ENCODE peak calls at places on chromosomes 11 and 22, in six cellular contexts. One of them, this sample, is unnamed.
A peak's percentile ranks its signal among the peaks of the same experiment; 100 is the strongest.

GRCh38 chr11:75867778-75868374 is 52.9 kb downstream of the UVRAG start:
- DNase-seq in dorsolateral prefrontal cortex: no peak
- DNase-seq in progenitor cell of endocrine pancreas: no peak
- DNase-seq in body of pancreas: peak; percentile 54
- DNase-seq in tibial artery: no peak
- DNase-seq in GM20000: peak; percentile 35
- DNase-seq in this sample: no peak

GRCh38 chr22:21865041-21865440 is 2.4 kb downstream of the MAPK1 start:
- DNase-seq in progenitor cell of endocrine pancreas: no peak
- DNase-seq in dorsolateral prefrontal cortex: no peak
- DNase-seq in body of pancreas: peak; percentile 42
- DNase-seq in tibial artery: peak; percentile 75
- DNase-seq in GM20000: no peak
- DNase-seq in this sample: no peak

GRCh38 chr11:70398834-70399680 is 728 bp downstream of the CTTN start:
- DNase-seq in tibial artery: peak; percentile 38
- DNase-seq in dorsolateral prefrontal cortex: no peak
- DNase-seq in progenitor cell of endocrine pancreas: no peak
- DNase-seq in body of pancreas: peak; percentile 28
- DNase-seq in GM20000: peak; percentile 75
- DNase-seq in this sample: peak; percentile 50

GRCh38 chr11:32555885-32556284 is 27.7 kb upstream of the EIF3M start:
- DNase-seq in progenitor cell of endocrine pancreas: no peak
- DNase-seq in body of pancreas: no peak
- DNase-seq in GM20000: no peak
- DNase-seq in dorsolateral prefrontal cortex: no peak
- DNase-seq in tibial artery: no peak
- DNase-seq in this sample: no peak

GRCh38 chr22:35961480-35961902 is 67.1 kb downstream of the RBFOX2 start:
- DNase-seq in tibial artery: peak; percentile 46
- DNase-seq in body of pancreas: no peak
- DNase-seq in GM20000: no peak
- DNase-seq in dorsolateral prefrontal cortex: peak; percentile 56
- DNase-seq in progenitor cell of endocrine pancreas: no peak
- DNase-seq in this sample: no peak

GRCh38 chr11:121129362-121130340 is 28.6 kb downstream of the TECTA start:
- DNase-seq in GM20000: no peak
- DNase-seq in body of pancreas: no peak
- DNase-seq in dorsolateral prefrontal cortex: no peak
- DNase-seq in tibial artery: no peak
- DNase-seq in progenitor cell of endocrine pancreas: no peak
- DNase-seq in this sample: no peak

GRCh38 chr11:9859491-9860305 is 195.8 kb downstream of the SWAP70 start:
- DNase-seq in body of pancreas: no peak
- DNase-seq in GM20000: no peak
- DNase-seq in progenitor cell of endocrine pancreas: no peak
- DNase-seq in tibial artery: no peak
- DNase-seq in dorsolateral prefrontal cortex: no peak
- DNase-seq in this sample: no peak

GRCh38 chr11:117222991-117223740 is 8.7 kb downstream of the PCSK7 start:
- DNase-seq in dorsolateral prefrontal cortex: no peak
- DNase-seq in progenitor cell of endocrine pancreas: no peak
- DNase-seq in body of pancreas: no peak
- DNase-seq in GM20000: no peak
- DNase-seq in tibial artery: no peak
- DNase-seq in this sample: no peak

GRCh38 chr11:76770642-76771445 is 12.3 kb upstream of the TSKU start:
- DNase-seq in progenitor cell of endocrine pancreas: no peak
- DNase-seq in dorsolateral prefrontal cortex: no peak
- DNase-seq in GM20000: no peak
- DNase-seq in body of pancreas: peak; percentile 55
- DNase-seq in tibial artery: peak; percentile 88
- DNase-seq in this sample: no peak

GRCh38 chr11:63770763-63771162 is 2.2 kb upstream of the ZFTA start:
- DNase-seq in progenitor cell of endocrine pancreas: no peak
- DNase-seq in GM20000: no peak
- DNase-seq in dorsolateral prefrontal cortex: no peak
- DNase-seq in tibial artery: no peak
- DNase-seq in body of pancreas: no peak
- DNase-seq in this sample: no peak

GRCh38 chr11:104772806-104773241 is 125.4 kb downstream of the CASP12 start:
- DNase-seq in tibial artery: no peak
- DNase-seq in progenitor cell of endocrine pancreas: no peak
- DNase-seq in dorsolateral prefrontal cortex: no peak
- DNase-seq in body of pancreas: no peak
- DNase-seq in GM20000: no peak
- DNase-seq in this sample: no peak

GRCh38 chr11:48169706-48170105 is 46.9 kb upstream of the OR4B1 start:
- DNase-seq in progenitor cell of endocrine pancreas: no peak
- DNase-seq in tibial artery: no peak
- DNase-seq in dorsolateral prefrontal cortex: no peak
- DNase-seq in GM20000: no peak
- DNase-seq in body of pancreas: no peak
- DNase-seq in this sample: no peak

GRCh38 chr11:10488121-10488580 is 33.1 kb downstream of the AMPD3 start:
- DNase-seq in body of pancreas: no peak
- DNase-seq in progenitor cell of endocrine pancreas: no peak
- DNase-seq in GM20000: peak; percentile 41
- DNase-seq in dorsolateral prefrontal cortex: no peak
- DNase-seq in tibial artery: no peak
- DNase-seq in this sample: peak; percentile 21

GRCh38 chr11:92277871-92278270 is 53.3 kb downstream of the FAT3 start:
- DNase-seq in body of pancreas: no peak
- DNase-seq in dorsolateral prefrontal cortex: no peak
- DNase-seq in tibial artery: no peak
- DNase-seq in GM20000: no peak
- DNase-seq in progenitor cell of endocrine pancreas: no peak
- DNase-seq in this sample: no peak

GRCh38 chr22:22103078-22103593 is 120.5 kb upstream of the TOP3B start:
- DNase-seq in dorsolateral prefrontal cortex: no peak
- DNase-seq in progenitor cell of endocrine pancreas: no peak
- DNase-seq in GM20000: no peak
- DNase-seq in body of pancreas: no peak
- DNase-seq in tibial artery: no peak
- DNase-seq in this sample: no peak

GRCh38 chr11:118216621-118217526 is 7.9 kb downstream of the JAML start:
- DNase-seq in progenitor cell of endocrine pancreas: no peak
- DNase-seq in tibial artery: no peak
- DNase-seq in GM20000: peak; percentile 31
- DNase-seq in dorsolateral prefrontal cortex: no peak
- DNase-seq in body of pancreas: no peak
- DNase-seq in this sample: no peak

GRCh38 chr22:44147036-44147645 is 33.6 kb upstream of the PARVG start:
- DNase-seq in body of pancreas: no peak
- DNase-seq in progenitor cell of endocrine pancreas: no peak
- DNase-seq in GM20000: no peak
- DNase-seq in tibial artery: no peak
- DNase-seq in dorsolateral prefrontal cortex: no peak
- DNase-seq in this sample: no peak

GRCh38 chr11:61333638-61334433 is 808 bp downstream of the TKFC start:
- DNase-seq in progenitor cell of endocrine pancreas: no peak
- DNase-seq in GM20000: no peak
- DNase-seq in body of pancreas: no peak
- DNase-seq in tibial artery: no peak
- DNase-seq in dorsolateral prefrontal cortex: no peak
- DNase-seq in this sample: no peak

GRCh38 chr11:128472128-128473110 is 114.9 kb downstream of the ETS1 start:
- DNase-seq in GM20000: peak; percentile 56
- DNase-seq in dorsolateral prefrontal cortex: no peak
- DNase-seq in tibial artery: no peak
- DNase-seq in body of pancreas: no peak
- DNase-seq in progenitor cell of endocrine pancreas: no peak
- DNase-seq in this sample: no peak

GRCh38 chr22:42814215-42814614 is 42.9 kb downstream of the ARFGAP3 start:
- DNase-seq in body of pancreas: no peak
- DNase-seq in GM20000: no peak
- DNase-seq in progenitor cell of endocrine pancreas: no peak
- DNase-seq in dorsolateral prefrontal cortex: no peak
- DNase-seq in tibial artery: no peak
- DNase-seq in this sample: no peak

GRCh38 chr22:19905619-19906276 is 35.8 kb upstream of the COMT start:
- DNase-seq in GM20000: no peak
- DNase-seq in tibial artery: no peak
- DNase-seq in progenitor cell of endocrine pancreas: no peak
- DNase-seq in dorsolateral prefrontal cortex: no peak
- DNase-seq in body of pancreas: no peak
- DNase-seq in this sample: no peak

GRCh38 chr22:29394931-29395581 is 6.7 kb upstream of the AP1B1 start:
- DNase-seq in dorsolateral prefrontal cortex: peak; percentile 78
- DNase-seq in body of pancreas: peak; percentile 83
- DNase-seq in progenitor cell of endocrine pancreas: peak; percentile 44
- DNase-seq in tibial artery: peak; percentile 71
- DNase-seq in GM20000: peak; percentile 73
- DNase-seq in this sample: peak; percentile 39

GRCh38 chr11:12088531-12088930 is 21.9 kb upstream of the MICAL2 start:
- DNase-seq in tibial artery: no peak
- DNase-seq in GM20000: no peak
- DNase-seq in progenitor cell of endocrine pancreas: no peak
- DNase-seq in dorsolateral prefrontal cortex: no peak
- DNase-seq in body of pancreas: no peak
- DNase-seq in this sample: no peak

GRCh38 chr11:12089041-12089440 is 21.3 kb upstream of the MICAL2 start:
- DNase-seq in dorsolateral prefrontal cortex: no peak
- DNase-seq in tibial artery: no peak
- DNase-seq in body of pancreas: no peak
- DNase-seq in GM20000: no peak
- DNase-seq in progenitor cell of endocrine pancreas: no peak
- DNase-seq in this sample: no peak

GRCh38 chr11:12089473-12089872 is 20.9 kb upstream of the MICAL2 start:
- DNase-seq in progenitor cell of endocrine pancreas: no peak
- DNase-seq in body of pancreas: no peak
- DNase-seq in dorsolateral prefrontal cortex: no peak
- DNase-seq in tibial artery: peak; percentile 16
- DNase-seq in GM20000: no peak
- DNase-seq in this sample: no peak

GRCh38 chr11:12087075-12087775 is 23.2 kb upstream of the MICAL2 start:
- DNase-seq in dorsolateral prefrontal cortex: no peak
- DNase-seq in progenitor cell of endocrine pancreas: no peak
- DNase-seq in GM20000: no peak
- DNase-seq in tibial artery: peak; percentile 65
- DNase-seq in body of pancreas: no peak
- DNase-seq in this sample: no peak

GRCh38 chr11:12088047-12088481 is 22.3 kb upstream of the MICAL2 start:
- DNase-seq in dorsolateral prefrontal cortex: peak; percentile 61
- DNase-seq in progenitor cell of endocrine pancreas: no peak
- DNase-seq in body of pancreas: peak; percentile 36
- DNase-seq in tibial artery: peak; percentile 72
- DNase-seq in GM20000: no peak
- DNase-seq in this sample: no peak
- TF ChIP-seq CTCF in dorsolateral prefrontal cortex: peak; percentile 66
- TF ChIP-seq CTCF in progenitor cell of endocrine pancreas: peak; percentile 15
- TF ChIP-seq CTCF in body of pancreas: no peak
- TF ChIP-seq CTCF in tibial artery: peak; percentile 61
- TF ChIP-seq CTCF in GM20000: no peak
- TF ChIP-seq CTCF in this sample: no peak

DNA sequence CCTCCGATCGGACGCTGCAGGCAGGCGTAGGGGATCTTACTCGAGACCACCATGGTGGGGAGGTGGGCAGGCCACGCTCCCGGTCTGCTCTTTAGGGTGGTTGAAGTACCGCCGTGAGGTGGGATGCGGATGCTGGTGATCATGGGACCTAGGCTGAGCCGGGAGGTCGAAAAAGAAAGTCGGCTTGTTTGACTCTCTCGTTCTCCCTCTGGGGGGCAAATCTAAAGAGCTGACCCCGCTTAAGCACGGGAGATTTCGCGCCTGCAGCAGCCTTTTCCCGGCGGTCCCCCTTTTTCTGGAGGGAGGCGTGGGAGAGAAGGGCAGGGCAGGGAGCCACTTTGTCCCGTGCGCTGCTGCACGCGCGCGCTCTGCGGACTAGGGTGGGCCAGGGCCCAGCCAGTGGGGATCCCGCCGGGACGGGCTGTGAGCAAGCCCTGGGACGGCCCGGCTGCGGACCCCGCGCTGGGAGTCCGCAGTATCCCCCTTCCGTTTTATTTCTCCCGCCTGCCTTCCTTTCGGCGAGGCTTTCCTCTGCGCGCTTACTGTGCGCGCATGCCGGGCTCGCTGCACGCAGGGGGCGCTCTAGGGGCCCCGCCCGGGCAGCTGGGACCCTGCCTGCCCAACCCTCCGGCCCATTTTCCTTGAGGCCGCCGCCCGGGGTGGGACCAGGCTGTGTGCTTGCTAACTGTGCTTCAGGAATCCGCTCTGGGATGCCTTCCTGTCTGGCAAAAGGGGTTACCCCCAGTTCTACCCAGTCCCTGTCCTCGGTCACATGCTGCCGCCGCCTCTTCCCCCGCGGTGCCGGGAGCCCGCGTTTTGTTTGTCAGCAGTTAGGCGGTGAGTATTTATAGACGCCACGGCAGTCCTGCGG is 81.0 kb downstream of the PRR5L start:
- DNase-seq in tibial artery: peak; percentile 45
- DNase-seq in body of pancreas: peak; percentile 36
- DNase-seq in GM20000: no peak
- DNase-seq in dorsolateral prefrontal cortex: peak; percentile 46
- DNase-seq in progenitor cell of endocrine pancreas: peak; percentile 37
- DNase-seq in this sample: peak; percentile 61
- TF ChIP-seq CTCF in tibial artery: peak; percentile 28
- TF ChIP-seq CTCF in body of pancreas: peak; percentile 41
- TF ChIP-seq CTCF in GM20000: peak; percentile 39
- TF ChIP-seq CTCF in dorsolateral prefrontal cortex: peak; percentile 62
- TF ChIP-seq CTCF in progenitor cell of endocrine pancreas: peak; percentile 72
- TF ChIP-seq CTCF in this sample: peak; percentile 27

DNA sequence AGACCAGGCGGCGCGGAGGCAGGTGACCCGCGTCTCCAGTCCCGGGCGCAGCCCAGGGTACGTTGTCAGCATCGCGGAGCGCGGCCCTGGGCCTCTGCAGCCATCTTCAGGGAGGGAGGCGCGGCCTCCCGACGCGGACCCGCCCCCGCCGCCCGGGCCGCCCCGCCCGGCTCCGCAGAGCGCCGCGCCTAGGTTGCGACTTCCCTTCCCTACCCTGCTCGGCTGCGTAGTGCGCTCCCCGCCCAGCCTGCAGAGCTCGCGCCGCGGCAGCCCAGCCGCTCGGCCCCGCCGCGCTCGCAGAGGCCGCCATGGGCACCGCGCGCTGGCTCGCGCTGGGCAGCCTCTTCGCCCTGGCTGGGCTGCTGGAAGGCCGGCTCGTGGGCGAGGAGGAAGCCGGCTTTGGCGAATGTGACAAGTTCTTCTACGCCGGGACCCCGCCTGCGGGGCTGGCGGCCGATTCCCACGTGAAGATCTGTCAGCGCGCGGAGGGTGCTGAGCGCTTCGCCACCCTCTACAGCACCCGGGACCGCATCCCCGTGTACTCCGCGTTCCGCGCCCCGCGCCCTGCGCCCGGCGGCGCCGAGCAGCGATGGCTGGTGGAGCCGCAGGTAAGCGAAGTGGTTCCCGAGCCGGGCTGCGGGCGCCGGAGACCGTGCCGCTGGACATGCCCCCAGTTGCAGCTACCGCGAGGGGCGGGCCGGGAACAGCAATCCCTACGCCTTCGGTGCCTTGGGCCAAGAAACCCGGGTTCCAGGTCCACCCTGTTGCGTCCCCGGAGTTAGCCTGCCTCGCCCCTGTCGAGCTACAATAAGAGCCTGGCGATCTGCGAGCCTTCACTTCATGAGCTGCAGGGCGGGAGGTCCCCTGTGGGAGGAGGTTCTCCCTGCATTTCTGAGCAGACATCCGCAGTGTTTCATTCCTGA is at the start of gene ENDOD1:
- DNase-seq in dorsolateral prefrontal cortex: peak; percentile 79
- DNase-seq in body of pancreas: peak; percentile 85
- DNase-seq in progenitor cell of endocrine pancreas: peak; percentile 58
- DNase-seq in GM20000: peak; percentile 93
- DNase-seq in tibial artery: peak; percentile 72
- DNase-seq in this sample: peak; percentile 70
- TF ChIP-seq CTCF in dorsolateral prefrontal cortex: peak; percentile 43
- TF ChIP-seq CTCF in body of pancreas: no peak
- TF ChIP-seq CTCF in progenitor cell of endocrine pancreas: peak; percentile 10
- TF ChIP-seq CTCF in GM20000: no peak
- TF ChIP-seq CTCF in tibial artery: peak; percentile 20
- TF ChIP-seq CTCF in this sample: no peak

GRCh38 chr22:39405346-39406085 is 5.9 kb downstream of the TAB1 start:
- DNase-seq in body of pancreas: no peak
- DNase-seq in tibial artery: no peak
- DNase-seq in progenitor cell of endocrine pancreas: no peak
- DNase-seq in GM20000: no peak
- DNase-seq in dorsolateral prefrontal cortex: peak; percentile 82
- DNase-seq in this sample: no peak
- TF ChIP-seq CTCF in body of pancreas: no peak
- TF ChIP-seq CTCF in tibial artery: no peak
- TF ChIP-seq CTCF in progenitor cell of endocrine pancreas: no peak
- TF ChIP-seq CTCF in GM20000: no peak
- TF ChIP-seq CTCF in dorsolateral prefrontal cortex: peak; percentile 26
- TF ChIP-seq CTCF in this sample: no peak

This sample was measured in mesothelial cell of epicardium.